ENCODE peak calls at places on chromosome 4, in six cellular contexts. One of them, this sample, is unnamed.

GRCh38 chr4:40601641-40602040 is 28.0 kb downstream of the RBM47 start:
- DNase-seq in adrenal gland: no peak
- DNase-seq in thyroid gland: no peak
- DNase-seq in cardiac muscle cell: no peak
- DNase-seq in heart left ventricle: no peak
- DNase-seq in hepatocyte: no peak
- DNase-seq in this sample: no peak

GRCh38 chr4:54077812-54078211 is 13.4 kb upstream of the CHIC2 start:
- DNase-seq in hepatocyte: no peak
- DNase-seq in heart left ventricle: no peak
- DNase-seq in adrenal gland: no peak
- DNase-seq in cardiac muscle cell: no peak
- DNase-seq in thyroid gland: no peak
- DNase-seq in this sample: no peak

GRCh38 chr4:94577136-94577535 is 125.4 kb downstream of the PDLIM5 start:
- DNase-seq in hepatocyte: peak; percentile 18
- DNase-seq in heart left ventricle: peak; percentile 68
- DNase-seq in thyroid gland: peak; percentile 69
- DNase-seq in adrenal gland: peak; percentile 71
- DNase-seq in cardiac muscle cell: peak; percentile 85
- DNase-seq in this sample: peak; percentile 64

GRCh38 chr4:152363086-152363485 is 172.8 kb downstream of the FBXW7 start:
- DNase-seq in heart left ventricle: no peak
- DNase-seq in thyroid gland: no peak
- DNase-seq in cardiac muscle cell: no peak
- DNase-seq in hepatocyte: no peak
- DNase-seq in adrenal gland: no peak
- DNase-seq in this sample: no peak

GRCh38 chr4:16607693-16608092 is 290.8 kb downstream of the LDB2 start:
- DNase-seq in hepatocyte: no peak
- DNase-seq in thyroid gland: no peak
- DNase-seq in heart left ventricle: no peak
- DNase-seq in adrenal gland: no peak
- DNase-seq in cardiac muscle cell: no peak
- DNase-seq in this sample: no peak

GRCh38 chr4:70583952-70584834 is 7.9 kb upstream of the AMBN start:
- DNase-seq in adrenal gland: no peak
- DNase-seq in thyroid gland: no peak
- DNase-seq in cardiac muscle cell: no peak
- DNase-seq in hepatocyte: peak; percentile 10
- DNase-seq in heart left ventricle: no peak
- DNase-seq in this sample: no peak

GRCh38 chr4:44558206-44558605 is 93.2 kb downstream of the YIPF7 start:
- DNase-seq in thyroid gland: no peak
- DNase-seq in cardiac muscle cell: no peak
- DNase-seq in adrenal gland: no peak
- DNase-seq in heart left ventricle: no peak
- DNase-seq in hepatocyte: no peak
- DNase-seq in this sample: no peak

GRCh38 chr4:153537493-153537960 is 71.4 kb downstream of the TMEM131L start:
- DNase-seq in hepatocyte: no peak
- DNase-seq in adrenal gland: no peak
- DNase-seq in thyroid gland: no peak
- DNase-seq in cardiac muscle cell: no peak
- DNase-seq in heart left ventricle: no peak
- DNase-seq in this sample: no peak

GRCh38 chr4:139279723-139280620 is at the start of gene MGARP:
- DNase-seq in hepatocyte: peak; percentile 28
- DNase-seq in thyroid gland: peak; percentile 13
- DNase-seq in adrenal gland: peak; percentile 83
- DNase-seq in heart left ventricle: peak; percentile 26
- DNase-seq in cardiac muscle cell: peak; percentile 32
- DNase-seq in this sample: no peak

GRCh38 chr4:171601091-171601490 is 212.1 kb upstream of the GALNTL6 start:
- DNase-seq in cardiac muscle cell: no peak
- DNase-seq in heart left ventricle: no peak
- DNase-seq in hepatocyte: no peak
- DNase-seq in adrenal gland: no peak
- DNase-seq in thyroid gland: no peak
- DNase-seq in this sample: no peak

GRCh38 chr4:155701827-155702226 is 35.2 kb downstream of the GUCY1A1 start:
- DNase-seq in hepatocyte: no peak
- DNase-seq in thyroid gland: no peak
- DNase-seq in heart left ventricle: no peak
- DNase-seq in adrenal gland: no peak
- DNase-seq in cardiac muscle cell: no peak
- DNase-seq in this sample: no peak

GRCh38 chr4:155703486-155704227 is 37.0 kb downstream of the GUCY1A1 start:
- DNase-seq in adrenal gland: no peak
- DNase-seq in hepatocyte: no peak
- DNase-seq in heart left ventricle: no peak
- DNase-seq in cardiac muscle cell: no peak
- DNase-seq in thyroid gland: no peak
- DNase-seq in this sample: peak; percentile 59

GRCh38 chr4:155707251-155707650 is 40.6 kb downstream of the GUCY1A1 start:
- DNase-seq in thyroid gland: no peak
- DNase-seq in hepatocyte: no peak
- DNase-seq in heart left ventricle: no peak
- DNase-seq in adrenal gland: no peak
- DNase-seq in cardiac muscle cell: no peak
- DNase-seq in this sample: no peak

GRCh38 chr4:155705664-155706063 is 39.0 kb downstream of the GUCY1A1 start:
- DNase-seq in thyroid gland: no peak
- DNase-seq in cardiac muscle cell: peak; percentile 70
- DNase-seq in adrenal gland: no peak
- DNase-seq in hepatocyte: peak; percentile 41
- DNase-seq in heart left ventricle: no peak
- DNase-seq in this sample: peak; percentile 74

GRCh38 chr4:155704841-155705404 is 38.3 kb downstream of the GUCY1A1 start:
- DNase-seq in cardiac muscle cell: no peak
- DNase-seq in hepatocyte: no peak
- DNase-seq in adrenal gland: no peak
- DNase-seq in thyroid gland: no peak
- DNase-seq in heart left ventricle: no peak
- DNase-seq in this sample: no peak
- H3K4me1 ChIP-seq in cardiac muscle cell: peaks cover 71% of the 10 kb centered on the region
- H3K4me1 ChIP-seq in hepatocyte: peaks cover 5% of the 10 kb centered on the region
- H3K4me1 ChIP-seq in adrenal gland: no peaks in the 10 kb centered on the region
- H3K4me1 ChIP-seq in thyroid gland: peaks cover 41% of the 10 kb centered on the region
- H3K4me1 ChIP-seq in heart left ventricle: peaks cover 34% of the 10 kb centered on the region
- H3K4me1 ChIP-seq in this sample: peaks cover 60% of the 10 kb centered on the region

DNA sequence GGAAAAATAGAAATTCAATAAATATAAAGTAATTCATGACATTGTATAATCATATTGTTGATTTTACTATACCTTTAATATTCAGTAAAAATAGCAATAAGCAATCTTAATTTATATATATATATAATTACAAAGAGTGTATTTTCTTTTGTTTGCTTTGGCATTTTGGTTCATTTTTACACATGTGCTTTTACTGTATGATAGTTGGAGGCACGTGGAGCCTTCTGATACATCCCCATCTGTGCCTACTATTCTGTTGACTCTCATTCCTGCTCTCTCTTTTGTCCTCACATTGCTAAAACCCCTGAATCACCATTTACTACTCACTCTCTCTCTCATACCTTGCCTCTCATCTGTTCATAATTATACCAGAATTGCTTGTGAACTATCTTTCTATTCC is 106.4 kb upstream of the NDST4 start:
- DNase-seq in adrenal gland: no peak
- DNase-seq in hepatocyte: no peak
- DNase-seq in thyroid gland: no peak
- DNase-seq in heart left ventricle: no peak
- DNase-seq in cardiac muscle cell: no peak
- DNase-seq in this sample: no peak
- H3K4me3 ChIP-seq in adrenal gland: no peak overlapping the region
- H3K4me3 ChIP-seq in hepatocyte: no peak overlapping the region
- H3K4me3 ChIP-seq in thyroid gland: no peak overlapping the region
- H3K4me3 ChIP-seq in heart left ventricle: no peak overlapping the region
- H3K4me3 ChIP-seq in cardiac muscle cell: no peak overlapping the region
- H3K4me3 ChIP-seq in this sample: no peak overlapping the region

GRCh38 chr4:57075353-57075752 is 34.8 kb downstream of the IGFBP7 start:
- DNase-seq in hepatocyte: no peak
- DNase-seq in thyroid gland: no peak
- DNase-seq in cardiac muscle cell: no peak
- DNase-seq in heart left ventricle: no peak
- DNase-seq in adrenal gland: no peak
- DNase-seq in this sample: no peak

GRCh38 chr4:57074753-57075152 is 35.4 kb downstream of the IGFBP7 start:
- DNase-seq in hepatocyte: no peak
- DNase-seq in heart left ventricle: no peak
- DNase-seq in adrenal gland: no peak
- DNase-seq in cardiac muscle cell: peak; percentile 73
- DNase-seq in thyroid gland: no peak
- DNase-seq in this sample: no peak

GRCh38 chr4:57077550-57078311 is 32.5 kb downstream of the IGFBP7 start:
- DNase-seq in adrenal gland: no peak
- DNase-seq in hepatocyte: no peak
- DNase-seq in heart left ventricle: no peak
- DNase-seq in thyroid gland: peak; percentile 7
- DNase-seq in cardiac muscle cell: peak; percentile 83
- DNase-seq in this sample: no peak

GRCh38 chr4:57078685-57079521 is 31.3 kb downstream of the IGFBP7 start:
- DNase-seq in heart left ventricle: no peak
- DNase-seq in adrenal gland: no peak
- DNase-seq in cardiac muscle cell: no peak
- DNase-seq in hepatocyte: peak; percentile 44
- DNase-seq in thyroid gland: peak; percentile 71
- DNase-seq in this sample: no peak

DNA sequence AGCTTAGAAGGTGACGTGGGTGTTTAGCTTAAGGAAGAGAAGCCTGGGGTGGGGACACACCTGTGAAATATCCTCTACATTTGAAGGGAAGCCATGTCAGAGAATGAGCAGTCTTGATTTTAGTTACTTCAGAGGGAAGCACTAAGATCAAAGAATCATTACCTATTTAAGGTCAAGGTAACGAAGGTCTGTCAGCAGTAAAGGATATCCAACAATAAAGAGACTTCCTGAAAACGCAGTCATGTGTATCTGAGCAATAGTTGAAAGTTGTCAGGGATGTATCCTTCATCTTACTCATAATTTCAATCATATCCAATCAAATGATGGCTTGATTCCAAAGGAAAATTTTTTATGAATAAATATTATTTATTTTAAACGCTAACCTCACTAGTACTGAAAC is 33.5 kb downstream of the IGFBP7 start:
- DNase-seq in thyroid gland: no peak
- DNase-seq in hepatocyte: no peak
- DNase-seq in cardiac muscle cell: no peak
- DNase-seq in heart left ventricle: no peak
- DNase-seq in adrenal gland: no peak
- DNase-seq in this sample: no peak
- H3K4me1 ChIP-seq in thyroid gland: peaks cover 65% of the 10 kb centered on the region
- H3K4me1 ChIP-seq in hepatocyte: peaks cover 24% of the 10 kb centered on the region
- H3K4me1 ChIP-seq in cardiac muscle cell: peaks cover 32% of the 10 kb centered on the region
- H3K4me1 ChIP-seq in heart left ventricle: peaks cover 93% of the 10 kb centered on the region
- H3K4me1 ChIP-seq in adrenal gland: no peaks in the 10 kb centered on the region
- H3K4me1 ChIP-seq in this sample: no peaks in the 10 kb centered on the region

DNA sequence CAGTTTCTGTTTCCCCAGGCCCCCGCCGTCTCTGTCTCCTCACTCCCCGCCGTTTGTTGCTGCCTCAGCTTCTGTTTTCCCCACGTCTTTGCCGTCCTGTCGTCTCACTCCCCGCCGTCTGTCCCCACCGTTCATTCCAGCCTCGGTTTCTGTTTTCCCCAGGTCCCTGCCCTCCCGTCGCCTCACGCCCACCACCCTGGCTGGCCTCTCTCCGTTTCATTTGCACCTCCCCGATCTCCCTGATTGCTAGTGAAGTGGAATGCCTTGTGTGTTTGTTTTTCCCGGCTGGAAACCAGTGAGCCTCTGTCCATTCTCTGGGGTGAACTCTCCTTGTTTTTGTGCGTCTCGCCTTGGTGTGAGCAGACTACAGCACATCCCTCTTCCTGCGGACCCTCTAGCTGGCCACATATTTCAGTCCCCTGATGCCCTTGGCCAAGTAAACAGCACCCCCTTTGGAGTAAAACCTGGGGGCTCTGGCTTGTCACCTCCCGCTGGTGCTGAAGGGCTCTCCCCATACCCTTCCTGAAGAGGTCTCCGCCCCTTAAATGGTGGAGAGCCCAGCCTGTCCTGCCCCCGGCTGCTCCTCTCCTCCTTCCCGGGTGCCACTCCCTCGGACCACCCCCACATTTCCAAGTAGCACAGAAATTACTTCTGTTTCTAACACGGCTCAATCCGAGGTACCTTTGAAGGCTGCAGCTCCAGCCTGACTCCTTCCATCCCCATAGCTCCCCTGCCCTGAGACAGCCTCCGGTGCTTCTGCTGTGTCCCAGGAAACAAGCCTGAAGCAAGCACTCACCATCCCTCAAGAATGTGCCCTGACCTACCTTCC is 13.2 kb downstream of the TMEM175 start:
- DNase-seq in cardiac muscle cell: no peak
- DNase-seq in thyroid gland: no peak
- DNase-seq in adrenal gland: no peak
- DNase-seq in hepatocyte: no peak
- DNase-seq in heart left ventricle: no peak
- DNase-seq in this sample: no peak
- H3K4me3 ChIP-seq in cardiac muscle cell: no peak overlapping the region
- H3K4me3 ChIP-seq in thyroid gland: no peak overlapping the region
- H3K4me3 ChIP-seq in adrenal gland: no peak overlapping the region
- H3K4me3 ChIP-seq in hepatocyte: no peak overlapping the region
- H3K4me3 ChIP-seq in heart left ventricle: no peak overlapping the region
- H3K4me3 ChIP-seq in this sample: no peak overlapping the region